ENCODE peak calls at places on chromosomes 4 and X, in eight cellular contexts. R is head of caudate nucleus; N is stimulated activated CD8-positive, alpha-beta memory T cell treated with anti-CD3 and anti-CD28 coated beads, Interleukin-7, amount 100 ng/mL, for 24 hours; F is activated naive CD8-positive, alpha-beta T cell treated with anti-CD3 and anti-CD28 coated beads, Interleukin-2, amount 50 U/mL, for 24 hours; H is memory B cell; I is NCI-H2171; V is HFF-Myc; T is NCI-H1930. Q is an unnamed sample.

GRCh38 chr4:185838104-185838452 is 26.1 kb upstream of the SORBS2 start:
- DNase-seq in R (no peak), N (no peak), F (no peak), H (no peak), I (no peak), V (no peak), T (no peak), Q (no peak)

GRCh38 chrX:7254144-7254543 is 106.2 kb upstream of the PUDP start:
- DNase-seq in R (no peak), N (no peak), F (no peak), H (no peak), I (no peak), V (no peak), T (no peak), Q (no peak)

GRCh38 chrX:131795442-131796229 is 227.5 kb upstream of the STK26 start:
- DNase-seq in R (no peak), N (no peak), F (no peak), H (no peak), I (no peak), V (no peak), T (peak), Q (no peak)

GRCh38 chrX:11185861-11186260 is 74.7 kb downstream of the HCCS start:
- DNase-seq in R (no peak), N (no peak), F (no peak), H (no peak), I (no peak), V (no peak), T (no peak), Q (no peak)

GRCh38 chr4:2939383-2940243 is 23.6 kb downstream of the NOP14 start:
- DNase-seq in R (no peak), N (no peak), F (no peak), H (no peak), I (no peak), V (no peak), T (no peak), Q (no peak)

GRCh38 chr4:19372365-19372764 is 879.3 kb upstream of the SLIT2 start:
- DNase-seq in R (no peak), N (no peak), F (no peak), H (no peak), I (no peak), V (no peak), T (no peak), Q (no peak)

GRCh38 chr4:145176641-145177432 is 3.6 kb downstream of the OTUD4 start:
- DNase-seq in R (no peak), N (no peak), F (no peak), H (no peak), I (no peak), V (no peak), T (no peak), Q (no peak)

GRCh38 chrX:112341598-112341997 is 259.0 kb upstream of the TRPC5 start:
- DNase-seq in R (no peak), N (no peak), F (no peak), H (no peak), I (no peak), V (no peak), T (no peak), Q (no peak)

GRCh38 chrX:136251042-136251991 is at the start of gene MAP7D3:
- DNase-seq in R (peak), N (peak), F (peak), H (peak), I (peak), V (no peak), T (peak), Q (peak)

GRCh38 chrX:69501433-69501832 is 2.7 kb upstream of the NALF2 start:
- DNase-seq in R (peak), N (no peak), F (no peak), H (no peak), I (no peak), V (no peak), T (peak), Q (no peak)

GRCh38 chrX:41808042-41808441 is 84.1 kb downstream of the GPR82 start:
- DNase-seq in R (no peak), N (no peak), F (no peak), H (no peak), I (no peak), V (no peak), T (no peak), Q (no peak)

GRCh38 chrX:38941675-38942074 is 140.4 kb downstream of the MID1IP1 start:
- DNase-seq in R (no peak), N (no peak), F (no peak), H (no peak), I (no peak), V (no peak), T (no peak), Q (no peak)

GRCh38 chr4:158181906-158182305 is 9.1 kb upstream of the GASK1B start:
- DNase-seq in R (no peak), N (no peak), F (no peak), H (no peak), I (no peak), V (no peak), T (no peak), Q (no peak)

GRCh38 chr4:65669008-65669971 is 999 bp downstream of the EPHA5 start:
- DNase-seq in R (peak), N (no peak), F (no peak), H (no peak), I (no peak), V (no peak), T (no peak), Q (peak)

GRCh38 chr4:140344111-140344510 is 29.3 kb upstream of the SCOC start:
- DNase-seq in R (no peak), N (no peak), F (no peak), H (no peak), I (no peak), V (no peak), T (no peak), Q (peak)

GRCh38 chrX:38474543-38474942 is 86.8 kb upstream of the TSPAN7 start:
- DNase-seq in R (no peak), N (no peak), F (no peak), H (no peak), I (no peak), V (no peak), T (no peak), Q (no peak)

GRCh38 chr4:38202223-38202622 is 242.0 kb downstream of the PTTG2 start:
- DNase-seq in R (no peak), N (no peak), F (no peak), H (no peak), I (no peak), V (no peak), T (no peak), Q (no peak)

GRCh38 chrX:12966151-12966550 is 8.8 kb upstream of the TMSB4X start:
- DNase-seq in R (no peak), N (no peak), F (no peak), H (no peak), I (no peak), V (no peak), T (no peak), Q (no peak)